ENCODE peak calls at places on chromosomes 2 and 18, in nine cellular contexts. J is KG1; F is dorsolateral prefrontal cortex; Z is amygdala; W is activated CD4-positive, alpha-beta T cell treated with anti-CD3 and anti-CD28 coated beads for 48 hours; S is naive thymus-derived CD8-positive, alpha-beta T cell; A is nucleus accumbens; Y is prostate gland; I is PC-9. M is an unnamed sample.
A peak's percentile ranks its signal among the peaks of the same experiment; 100 is the strongest.

GRCh38 chr2:238916176-238916874 is 68.4 kb downstream of the TWIST2 start:
- DNase-seq in J (no peak), F (no peak), Z (no peak), W (no peak), S (no peak), A (no peak), Y (no peak), I (no peak), M (no peak)

GRCh38 chr18:63186520-63186919 is 133.0 kb downstream of the BCL2 start:
- DNase-seq in J (no peak), F (no peak), Z (no peak), W (no peak), S (no peak), A (no peak), Y (no peak), I (no peak), M (no peak)

GRCh38 chr18:48580066-48580465 is 41.2 kb downstream of the CTIF start:
- DNase-seq in J (no peak), F (no peak), Z (no peak), W (no peak), S (no peak), A (no peak), Y (no peak), I (no peak), M (no peak)

GRCh38 chr2:47937677-47938076 is 31.4 kb upstream of the FBXO11 start:
- DNase-seq in J (no peak), F (no peak), Z (no peak), W (no peak), S (no peak), A (no peak), Y (no peak), I (no peak), M (no peak)

GRCh38 chr18:73688161-73688560 is 459.5 kb downstream of the FBXO15 start:
- DNase-seq in J (no peak), F (no peak), Z (no peak), W (no peak), S (no peak), A (no peak), Y (no peak), I (no peak), M (no peak)

GRCh38 chr2:160209457-160209856 is 9.4 kb upstream of the ITGB6 start:
- DNase-seq in J (no peak), F (no peak), Z (no peak), W (no peak), S (no peak), A (no peak), Y (no peak), I (peak; percentile 65), M (no peak)

GRCh38 chr2:37287966-37288365 is 36.7 kb downstream of the PRKD3 start:
- DNase-seq in J (no peak), F (no peak), Z (no peak), W (peak; percentile 18), S (no peak), A (no peak), Y (no peak), I (no peak), M (no peak)

GRCh38 chr2:46495347-46496030 is 16.1 kb downstream of the TMEM247 start:
- DNase-seq in J (no peak), F (no peak), Z (no peak), W (no peak), S (no peak), A (no peak), Y (no peak), I (no peak), M (no peak)

GRCh38 chr2:203327582-203327917 is 644 bp upstream of the ABI2 start:
- DNase-seq in J (no peak), F (no peak), Z (no peak), W (peak; percentile 13), S (no peak), A (peak; percentile 39), Y (no peak), I (no peak), M (no peak)

GRCh38 chr2:26685943-26686839 is 6.3 kb upstream of the KCNK3 start:
- DNase-seq in J (no peak), F (no peak), Z (no peak), W (no peak), S (no peak), A (no peak), Y (peak; percentile 54), I (no peak), M (no peak)

GRCh38 chr2:159549234-159549633 is 67.1 kb downstream of the BAZ2B start:
- DNase-seq in J (no peak), F (no peak), Z (no peak), W (no peak), S (no peak), A (no peak), Y (no peak), I (no peak), M (no peak)

GRCh38 chr18:46481048-46481846 is 175.8 kb downstream of the LOXHD1 start:
- DNase-seq in J (peak; percentile 31), F (no peak), Z (no peak), W (peak; percentile 67), S (peak; percentile 37), A (no peak), Y (peak; percentile 52), I (no peak), M (peak; percentile 41)

GRCh38 chr2:168671932-168672331 is 130.5 kb upstream of the NOSTRIN start:
- DNase-seq in J (no peak), F (no peak), Z (no peak), W (no peak), S (no peak), A (no peak), Y (no peak), I (no peak), M (no peak)

GRCh38 chr2:173075781-173076556 is at the start of gene MAP3K20:
- DNase-seq in J (peak; percentile 78), F (no peak), Z (peak; percentile 11), W (peak; percentile 53), S (peak; percentile 17), A (peak; percentile 64), Y (peak; percentile 75), I (peak; percentile 52), M (peak; percentile 65)

GRCh38 chr18:10122116-10122515 is 208.3 kb downstream of the VAPA start:
- DNase-seq in J (no peak), F (no peak), Z (no peak), W (no peak), S (no peak), A (no peak), Y (no peak), I (peak; percentile 83), M (no peak)

GRCh38 chr2:132969371-132969985 is 299.5 kb upstream of the LYPD1 start:
- DNase-seq in J (no peak), F (no peak), Z (no peak), W (no peak), S (no peak), A (no peak), Y (no peak), I (no peak), M (no peak)

GRCh38 chr2:2271471-2271941 is 59.6 kb downstream of the MYT1L start:
- DNase-seq in J (no peak), F (no peak), Z (no peak), W (no peak), S (no peak), A (no peak), Y (no peak), I (no peak), M (peak; percentile 57)

GRCh38 chr2:237909801-237910475 is 50.5 kb downstream of the RAMP1 start:
- DNase-seq in J (no peak), F (no peak), Z (no peak), W (no peak), S (no peak), A (no peak), Y (no peak), I (no peak), M (no peak)

GRCh38 chr2:218252509-218253247 is 8.1 kb upstream of the GPBAR1 start:
- DNase-seq in J (no peak), F (no peak), Z (no peak), W (no peak), S (no peak), A (peak; percentile 43), Y (no peak), I (no peak), M (no peak)

GRCh38 chr2:54770676-54771075 is 47.2 kb downstream of the EML6 start:
- DNase-seq in J (no peak), F (no peak), Z (no peak), W (no peak), S (no peak), A (no peak), Y (no peak), I (no peak), M (no peak)

GRCh38 chr2:98086491-98087446 is at the start of gene VWA3B:
- DNase-seq in J (no peak), F (peak; percentile 24), Z (no peak), W (peak; percentile 75), S (no peak), A (peak; percentile 47), Y (peak; percentile 49), I (no peak), M (peak; percentile 69)